ENCODE peak calls at places on chromosomes 1 and 21, in four cellular contexts. D, F, W and Y are unnamed samples.

GRCh38 chr1:174872615-174873058 is 127.1 kb upstream of the CACYBP start:
- DNase-seq in D (peak; percentile 78), F (no peak), W (no peak), Y (peak; percentile 22)

GRCh38 chr1:195951313-195951712 is 656.9 kb downstream of the KCNT2 start:
- DNase-seq in D (peak; percentile 55), F (no peak), W (peak; percentile 2), Y (no peak)

GRCh38 chr1:231808990-231809389 is 182.4 kb downstream of the DISC1 start:
- DNase-seq in D (peak; percentile 33), F (no peak), W (no peak), Y (peak; percentile 33)

GRCh38 chr1:60265560-60266535 is 192.3 kb upstream of the C1orf87 start:
- DNase-seq in D (no peak), F (no peak), W (peak; percentile 58), Y (peak; percentile 0)

GRCh38 chr21:31457675-31458074 is 113.6 kb upstream of the TIAM1 start:
- DNase-seq in D (peak; percentile 6), F (no peak), W (no peak), Y (no peak)

GRCh38 chr1:185353124-185353523 is 36.1 kb upstream of the IVNS1ABP start:
- DNase-seq in D (no peak), F (no peak), W (no peak), Y (no peak)

GRCh38 chr1:60170709-60171108 is 97.1 kb upstream of the C1orf87 start:
- DNase-seq in D (no peak), F (no peak), W (no peak), Y (no peak)

GRCh38 chr1:181179980-181180964 is 91.8 kb downstream of the IER5 start:
- DNase-seq in D (no peak), F (no peak), W (no peak), Y (peak; percentile 84)

GRCh38 chr1:151128800-151129199 is 17.6 kb downstream of the SEMA6C start:
- DNase-seq in D (no peak), F (no peak), W (no peak), Y (no peak)

GRCh38 chr1:192430644-192431043 is 113.9 kb downstream of the RGS21 start:
- DNase-seq in D (peak; percentile 9), F (no peak), W (no peak), Y (no peak)

GRCh38 chr21:27400045-27400444 is 433.2 kb upstream of the ADAMTS5 start:
- DNase-seq in D (no peak), F (no peak), W (no peak), Y (no peak)

GRCh38 chr1:76687324-76688018 is 179.8 kb upstream of the ST6GALNAC5 start:
- DNase-seq in D (no peak), F (no peak), W (no peak), Y (no peak)

GRCh38 chr1:10694274-10694632 is 102.2 kb downstream of the CASZ1 start:
- DNase-seq in D (no peak), F (peak; percentile 72), W (no peak), Y (no peak)

GRCh38 chr1:247857069-247857985 is at the start of gene TRIM58:
- DNase-seq in D (peak; percentile 96), F (no peak), W (no peak), Y (no peak)

GRCh38 chr21:35651166-35651565 is 409.2 kb downstream of the SETD4 start:
- DNase-seq in D (no peak), F (no peak), W (no peak), Y (no peak)

GRCh38 chr1:10726355-10726754 is 70.1 kb downstream of the CASZ1 start:
- DNase-seq in D (no peak), F (no peak), W (no peak), Y (no peak)

GRCh38 chr21:41168391-41169257 is 664 bp downstream of the BACE2 start:
- DNase-seq in D (no peak), F (peak; percentile 7), W (no peak), Y (peak; percentile 68)

GRCh38 chr21:40671721-40672120 is 175.2 kb downstream of the DSCAM start:
- DNase-seq in D (no peak), F (no peak), W (no peak), Y (no peak)

GRCh38 chr1:25870614-25871013 is 4.9 kb downstream of the PAQR7 start:
- DNase-seq in D (no peak), F (no peak), W (no peak), Y (no peak)

GRCh38 chr1:54121482-54122130 is 31.2 kb downstream of the CDCP2 start:
- DNase-seq in D (peak; percentile 90), F (peak; percentile 84), W (peak; percentile 64), Y (peak; percentile 82)

GRCh38 chr1:208174736-208175507 is 69.3 kb downstream of the PLXNA2 start:
- DNase-seq in D (no peak), F (no peak), W (peak; percentile 66), Y (peak; percentile 68)

GRCh38 chr1:86695400-86695799 is 9.0 kb upstream of the SH3GLB1 start:
- DNase-seq in D (no peak), F (no peak), W (peak; percentile 21), Y (no peak)

GRCh38 chr1:53475661-53476060 is 16.5 kb downstream of the DMRTB1 start:
- DNase-seq in D (no peak), F (no peak), W (no peak), Y (no peak)

GRCh38 chr1:169521226-169521625 is 35.5 kb upstream of the SLC19A2 start:
- DNase-seq in D (no peak), F (no peak), W (no peak), Y (no peak)

GRCh38 chr21:31660134-31660565 is 657 bp downstream of the SOD1 start:
- DNase-seq in D (no peak), F (peak; percentile 7), W (no peak), Y (no peak)

GRCh38 chr1:3504823-3505155 is 50.3 kb downstream of the ARHGEF16 start:
- DNase-seq in D (no peak), F (no peak), W (no peak), Y (no peak)

GRCh38 chr1:224498574-224499170 is 64.1 kb upstream of the WDR26 start:
- DNase-seq in D (no peak), F (no peak), W (no peak), Y (peak; percentile 76)

GRCh38 chr1:238088891-238089290 is 198.2 kb upstream of the ZP4 start:
- DNase-seq in D (no peak), F (no peak), W (no peak), Y (no peak)

GRCh38 chr1:209727785-209728184 is 23.1 kb downstream of the HSD11B1 start:
- DNase-seq in D (peak; percentile 28), F (no peak), W (no peak), Y (no peak)

GRCh38 chr21:45322231-45322959 is 34.7 kb upstream of the POFUT2 start:
- DNase-seq in D (no peak), F (no peak), W (no peak), Y (no peak)

GRCh38 chr1:41626146-41626545 is 141.7 kb upstream of the EDN2 start:
- DNase-seq in D (no peak), F (no peak), W (no peak), Y (peak; percentile 51)

GRCh38 chr21:41817228-41817627 is 50.4 kb upstream of the RIPK4 start:
- DNase-seq in D (peak; percentile 65), F (peak; percentile 59), W (peak; percentile 44), Y (peak; percentile 83)

GRCh38 chr1:220761688-220762427 is 13.7 kb downstream of the MTARC2 start:
- DNase-seq in D (no peak), F (no peak), W (peak; percentile 18), Y (no peak)

GRCh38 chr1:115879977-115880376 is 39.1 kb upstream of the NHLH2 start:
- DNase-seq in D (peak; percentile 20), F (no peak), W (no peak), Y (no peak)

DNA sequence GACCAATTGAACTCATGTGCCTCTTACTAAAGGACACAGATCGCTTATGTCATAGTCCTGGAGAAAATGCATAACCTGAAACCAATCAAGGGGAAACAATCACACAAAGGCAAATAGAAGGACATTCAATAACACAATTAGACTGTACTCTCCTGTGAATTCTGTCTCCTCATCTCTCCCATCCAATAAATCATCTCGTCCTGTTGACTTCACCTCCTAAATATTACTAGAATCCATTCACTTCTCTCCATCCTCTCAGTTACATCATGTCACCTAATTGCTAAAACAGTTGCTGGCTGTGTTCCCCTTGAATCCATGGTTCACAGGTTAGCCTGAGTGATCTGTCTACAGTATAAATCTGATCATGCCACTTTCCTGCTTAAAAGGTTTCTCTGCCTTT is 220.2 kb downstream of the TGFB2 start:
- DNase-seq in D (no peak), F (no peak), W (no peak), Y (no peak)
- TF ChIP-seq MAZ in D (no peak), F (no peak), W (no peak), Y (no peak)

GRCh38 chr1:203669739-203670138 is 43.1 kb downstream of the ATP2B4 start:
- DNase-seq in D (no peak), F (peak; percentile 44), W (peak; percentile 73), Y (peak; percentile 88)

GRCh38 chr1:203665986-203666385 is 39.4 kb downstream of the ATP2B4 start:
- DNase-seq in D (no peak), F (no peak), W (no peak), Y (peak; percentile 46)

GRCh38 chr1:203666621-203667020 is 40.0 kb downstream of the ATP2B4 start:
- DNase-seq in D (no peak), F (no peak), W (no peak), Y (no peak)

GRCh38 chr1:203667616-203668015 is 41.0 kb downstream of the ATP2B4 start:
- DNase-seq in D (no peak), F (no peak), W (no peak), Y (no peak)

DNA sequence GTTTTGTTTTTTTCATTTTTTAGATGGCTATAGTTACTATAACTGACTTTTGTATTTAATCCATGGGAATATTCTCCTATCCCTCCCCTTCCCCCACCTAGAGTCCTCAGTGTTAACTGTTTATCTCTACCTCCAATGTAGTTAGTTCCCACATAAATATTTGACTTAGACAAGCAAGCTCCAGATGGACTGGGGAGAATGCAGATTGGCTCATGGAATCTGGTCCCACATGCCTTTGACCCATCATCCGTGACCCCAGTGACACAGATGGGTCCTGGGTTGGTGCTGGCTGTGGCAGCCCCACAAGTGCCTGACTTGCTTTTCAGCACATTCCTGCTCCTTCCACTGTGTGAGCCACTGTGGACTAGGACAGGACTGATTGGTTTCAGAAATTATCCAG is 41.8 kb downstream of the ATP2B4 start:
- DNase-seq in D (no peak), F (no peak), W (no peak), Y (peak; percentile 58)
- H3K4me1 ChIP-seq in D (peaks cover 17% of the 10 kb centered on the region), F (peaks cover 19% of the 10 kb centered on the region), W (no peaks in the 10 kb centered on the region), Y (peaks cover 51% of the 10 kb centered on the region)

GRCh38 chr21:15935530-15935929 is 205.7 kb downstream of the USP25 start:
- DNase-seq in D (no peak), F (no peak), W (no peak), Y (no peak)
- TF ChIP-seq MAZ in D (no peak), F (no peak), W (no peak), Y (no peak)

GRCh38 chr1:226679853-226680516 is 59.1 kb downstream of the ITPKB start:
- DNase-seq in D (peak; percentile 68), F (no peak), W (no peak), Y (peak; percentile 62)

GRCh38 chr1:226678251-226678650 is 60.8 kb downstream of the ITPKB start:
- DNase-seq in D (no peak), F (no peak), W (no peak), Y (no peak)

GRCh38 chr1:226679303-226679702 is 59.8 kb downstream of the ITPKB start:
- DNase-seq in D (no peak), F (no peak), W (no peak), Y (no peak)

GRCh38 chr1:226677121-226678020 is 61.7 kb downstream of the ITPKB start:
- DNase-seq in D (no peak), F (peak; percentile 29), W (no peak), Y (peak; percentile 87)

DNA sequence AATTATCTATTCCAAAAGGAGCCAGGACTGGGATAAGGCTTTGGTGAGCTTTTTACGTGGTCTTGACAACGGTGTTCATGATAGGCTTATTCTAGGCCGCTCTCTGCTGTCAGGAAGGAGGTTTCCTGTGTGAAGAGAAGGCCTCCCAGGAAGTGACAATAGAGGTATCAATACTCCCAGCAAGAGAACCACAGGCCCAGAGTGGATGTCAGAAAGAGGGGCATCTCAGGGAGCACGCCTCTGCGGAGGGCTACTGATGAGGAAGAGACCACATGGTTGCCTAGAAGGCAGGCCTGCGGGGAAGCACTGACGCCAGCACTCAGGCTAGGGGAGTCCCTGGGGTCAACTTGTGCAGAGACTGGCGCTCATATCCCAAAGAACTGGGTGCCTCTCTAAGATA is 60.4 kb downstream of the ITPKB start:
- DNase-seq in D (no peak), F (no peak), W (no peak), Y (no peak)
- H3K4me1 ChIP-seq in D (peaks cover 4% of the 10 kb centered on the region), F (peaks cover 11% of the 10 kb centered on the region), W (peaks cover 5% of the 10 kb centered on the region), Y (peaks cover 16% of the 10 kb centered on the region)